ENCODE peak calls at places on chromosome 1, in ten cellular contexts. S is ovary, G is uterus, H is tibial nerve, F is H1, V is K562, I is adrenal gland, N is A549, P is testis, C is heart left ventricle. L is an unnamed sample.

GRCh38 chr1:3066250-3066711 is 2.7 kb upstream of the PRDM16 start:
- DNase-seq in S (peak), G (peak), H (no peak), F (peak), V (no peak), I (peak), N (peak), P (peak), C (peak), L (peak)

GRCh38 chr1:25610822-25611630 is 5.6 kb upstream of the MAN1C1 start:
- DNase-seq in S (no peak), G (no peak), H (no peak), F (no peak), V (no peak), I (peak), N (no peak), P (no peak), C (no peak), L (no peak)

GRCh38 chr1:108082741-108083562 is 117.2 kb downstream of the SLC25A24 start:
- DNase-seq in S (no peak), G (no peak), H (no peak), F (no peak), V (no peak), I (no peak), N (no peak), P (no peak), C (no peak), L (no peak)

GRCh38 chr1:206676499-206676898 is 8.2 kb upstream of the MAPKAPK2 start:
- DNase-seq in S (no peak), G (no peak), H (no peak), F (no peak), V (no peak), I (no peak), N (no peak), P (no peak), C (no peak), L (no peak)

GRCh38 chr1:149849947-149850360 is 49.4 kb upstream of the BOLA1 start:
- DNase-seq in S (no peak), G (no peak), H (peak), F (no peak), V (no peak), I (no peak), N (no peak), P (no peak), C (no peak), L (no peak)

GRCh38 chr1:18385239-18385790 is 95.4 kb upstream of the KLHDC7A start:
- DNase-seq in S (peak), G (peak), H (no peak), F (peak), V (no peak), I (peak), N (no peak), P (peak), C (no peak), L (peak)

GRCh38 chr1:145858238-145858936 is 494 bp downstream of the PIAS3 start:
- DNase-seq in S (peak), G (peak), H (peak), F (peak), V (peak), I (peak), N (peak), P (peak), C (peak), L (peak)

GRCh38 chr1:162386292-162387225 is 5.0 kb downstream of the C1orf226 start:
- DNase-seq in S (no peak), G (no peak), H (no peak), F (no peak), V (peak), I (no peak), N (no peak), P (no peak), C (no peak), L (no peak)

GRCh38 chr1:7444362-7444761 is 326.7 kb upstream of the VAMP3 start:
- DNase-seq in S (no peak), G (no peak), H (no peak), F (no peak), V (no peak), I (no peak), N (no peak), P (no peak), C (no peak), L (no peak)

GRCh38 chr1:36708587-36708986 is 225.9 kb upstream of the CSF3R start:
- DNase-seq in S (no peak), G (no peak), H (no peak), F (no peak), V (no peak), I (no peak), N (no peak), P (no peak), C (no peak), L (no peak)

GRCh38 chr1:1326075-1326605 is 1.5 kb downstream of the CPTP start:
- DNase-seq in S (no peak), G (no peak), H (no peak), F (no peak), V (no peak), I (no peak), N (no peak), P (no peak), C (no peak), L (no peak)
- H3K4me3 ChIP-seq in S (no peak), G (no peak), H (peak), F (no peak), V (peak), I (no peak), N (no peak), P (no peak), C (peak), L (no peak)

GRCh38 chr1:39795651-39796050 is 7.0 kb upstream of the BMP8B start:
- DNase-seq in S (no peak), G (no peak), H (no peak), F (no peak), V (no peak), I (no peak), N (no peak), P (no peak), C (no peak), L (no peak)
- H3K27ac ChIP-seq in S (no peak), G (no peak), H (no peak), F (no peak), V (no peak), I (no peak), N (no peak), P (no peak), C (no peak), L (no peak)

GRCh38 chr1:228082260-228082974 is at the start of gene ARF1:
- DNase-seq in S (peak), G (peak), H (peak), F (peak), V (peak), I (peak), N (peak), P (peak), C (peak), L (peak)
- TF ChIP-seq POLR2A in S (peak), G (peak), H (peak), F (peak), V (peak), I (peak), N (peak), P (peak), C (peak), L (peak)

GRCh38 chr1:169113613-169114119 is 7.2 kb downstream of the ATP1B1 start:
- DNase-seq in S (no peak), G (no peak), H (no peak), F (no peak), V (no peak), I (peak), N (peak), P (no peak), C (no peak), L (no peak)
- H3K4me3 ChIP-seq in S (no peak), G (no peak), H (no peak), F (peak), V (peak), I (no peak), N (peak), P (no peak), C (no peak), L (no peak)

GRCh38 chr1:192011525-192011924 is 146.7 kb upstream of the RGS18 start:
- DNase-seq in S (no peak), G (no peak), H (no peak), F (no peak), V (no peak), I (no peak), N (no peak), P (no peak), C (no peak), L (no peak)
- H3K27ac ChIP-seq in S (no peak), G (no peak), H (no peak), F (no peak), V (no peak), I (no peak), N (no peak), P (no peak), C (no peak), L (no peak)

GRCh38 chr1:153658400-153659174 is at the start of gene SNAPIN:
- DNase-seq in S (peak), G (peak), H (peak), F (peak), V (peak), I (peak), N (peak), P (peak), C (peak), L (peak)
- TF ChIP-seq POLR2A in S (peak), G (peak), H (no peak), F (peak), V (peak), I (peak), N (peak), P (peak), C (no peak), L (peak)

DNA sequence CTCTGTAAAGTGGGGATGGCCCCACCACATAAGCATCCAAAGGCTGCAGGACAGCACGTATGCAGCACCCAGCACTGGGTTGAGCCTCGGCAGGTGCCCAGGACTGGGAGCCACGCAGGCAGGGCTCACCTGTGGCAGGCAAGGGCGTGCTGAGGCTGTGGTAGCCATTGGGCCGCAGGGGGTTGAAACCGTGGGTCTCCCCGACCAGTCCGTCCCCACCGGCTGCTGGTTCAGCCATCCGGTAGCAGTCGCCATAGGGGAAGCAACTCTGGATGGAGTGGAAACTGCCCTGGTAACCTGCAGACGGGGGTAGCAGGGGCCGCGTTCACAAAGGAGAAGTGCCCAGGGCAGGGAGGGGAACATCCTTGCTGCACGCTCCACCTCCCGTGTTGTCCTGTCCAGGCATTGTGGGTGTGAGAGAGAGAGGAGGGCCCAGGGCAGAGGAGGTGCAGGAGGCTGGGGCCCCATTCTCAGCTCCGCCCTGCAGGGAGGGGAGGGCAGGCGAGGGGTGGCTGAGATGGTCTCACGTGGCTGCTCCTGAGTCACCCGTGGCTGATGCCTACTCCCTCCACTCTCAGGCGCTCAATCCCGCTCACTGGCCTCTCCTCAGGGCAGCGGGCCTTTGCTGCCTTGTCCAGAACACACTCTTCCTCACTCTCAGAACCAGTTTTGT is 49.9 kb downstream of the DMRTB1 start:
- DNase-seq in S (no peak), G (peak), H (no peak), F (no peak), V (peak), I (peak), N (no peak), P (no peak), C (no peak), L (no peak)
- H3K4me3 ChIP-seq in S (no peak), G (no peak), H (no peak), F (no peak), V (no peak), I (no peak), N (no peak), P (no peak), C (no peak), L (no peak)

L was measured in body of pancreas.